ENCODE peak calls at places on chromosomes 13 and 19, in eight cellular contexts. Y, H, K, Q, R, S, U and N are unnamed samples.
A peak's percentile ranks its signal among the peaks of the same experiment; 100 is the strongest.

GRCh38 chr19:13095393-13095784 is 7.3 kb downstream of the LYL1 start:
- DNase-seq in Y (no peak), H (no peak), K (no peak), Q (no peak), R (no peak), S (no peak), U (peak; percentile 24), N (no peak)

GRCh38 chr13:92510416-92510815 is 716.2 kb upstream of the GPC6 start:
- DNase-seq in Y (peak; percentile 68), H (no peak), K (no peak), Q (peak; percentile 72), R (no peak), S (peak; percentile 88), U (no peak), N (no peak)

GRCh38 chr19:46189971-46190335 is 39.6 kb upstream of the IGFL1 start:
- DNase-seq in Y (no peak), H (no peak), K (no peak), Q (no peak), R (no peak), S (no peak), U (no peak), N (no peak)

GRCh38 chr19:1465191-1466016 is 13.6 kb downstream of the C19orf25 start:
- DNase-seq in Y (no peak), H (peak; percentile 84), K (peak; percentile 43), Q (no peak), R (no peak), S (peak; percentile 52), U (no peak), N (no peak)

GRCh38 chr13:106372199-106373160 is 163.0 kb downstream of the EFNB2 start:
- DNase-seq in Y (no peak), H (no peak), K (no peak), Q (peak; percentile 80), R (no peak), S (peak; percentile 95), U (peak; percentile 71), N (no peak)

GRCh38 chr13:44605711-44606110 is 29.6 kb upstream of the TSC22D1 start:
- DNase-seq in Y (no peak), H (no peak), K (no peak), Q (no peak), R (no peak), S (no peak), U (no peak), N (no peak)

GRCh38 chr19:53942001-53942786 is 20.5 kb upstream of the CACNG8 start:
- DNase-seq in Y (no peak), H (no peak), K (peak; percentile 4), Q (no peak), R (no peak), S (no peak), U (no peak), N (peak; percentile 95)

GRCh38 chr13:111152836-111153235 is 37.7 kb downstream of the ARHGEF7 start:
- DNase-seq in Y (no peak), H (no peak), K (no peak), Q (no peak), R (no peak), S (peak; percentile 29), U (no peak), N (no peak)